ENCODE peak calls at places on chromosomes 11 and 22, in eight cellular contexts. H is heart right ventricle; D is RWPE2; J is left cardiac atrium; Q is central memory CD8-positive, alpha-beta T cell; C is aorta; E is upper lobe of left lung; G is naive thymus-derived CD8-positive, alpha-beta T cell. Z is an unnamed sample.

GRCh38 chr22:21634081-21634480 is 1.5 kb downstream of the CCDC116 start:
- ATAC-seq in C (no peak), D (no peak), H (no peak), G (no peak), E (no peak), J (no peak), Q (no peak), Z (no peak)

GRCh38 chr11:42066113-42066512 is 606.7 kb upstream of the LRRC4C start:
- ATAC-seq in C (peak), G (no peak), D (no peak), J (peak), E (no peak), Q (no peak), H (no peak), Z (no peak)

GRCh38 chr11:11389238-11389637 is 36.2 kb upstream of the CSNK2A3 start:
- ATAC-seq in C (no peak), H (peak), Q (no peak), E (no peak), D (peak), J (no peak), G (no peak), Z (peak)

GRCh38 chr22:28187612-28188011 is 268.6 kb upstream of the PITPNB start:
- ATAC-seq in C (no peak), E (no peak), H (no peak), Q (no peak), J (no peak), G (no peak), D (no peak), Z (no peak)

GRCh38 chr11:99066609-99067008 is 45.9 kb downstream of the CNTN5 start:
- ATAC-seq in H (no peak), E (no peak), G (no peak), D (no peak), Q (no peak), J (no peak), C (no peak), Z (no peak)

GRCh38 chr22:36212896-36213295 is 11.3 kb upstream of the APOL4 start:
- ATAC-seq in Q (no peak), H (no peak), C (no peak), G (no peak), E (peak), D (no peak), J (peak), Z (peak)

GRCh38 chr11:71977743-71978418 is 20.8 kb upstream of the IL18BP start:
- ATAC-seq in G (peak), Q (peak), H (peak), D (peak), E (peak), C (peak), J (peak), Z (peak)

GRCh38 chr11:76863196-76863777 is 2.6 kb downstream of the ACER3 start:
- ATAC-seq in G (no peak), Q (no peak), H (no peak), D (no peak), J (no peak), E (peak), C (no peak), Z (no peak)

GRCh38 chr11:117045956-117046355 is 52.3 kb downstream of the SIK3 start:
- ATAC-seq in G (no peak), Q (no peak), J (peak), D (peak), E (peak), H (no peak), C (peak), Z (peak)

GRCh38 chr11:102874842-102875241 is at the start of gene MMP12:
- ATAC-seq in H (no peak), D (no peak), J (no peak), E (no peak), Q (no peak), G (no peak), C (no peak), Z (no peak)

GRCh38 chr11:117703209-117703608 is 93.8 kb downstream of the DSCAML1 start:
- ATAC-seq in J (no peak), D (no peak), Q (no peak), G (no peak), H (no peak), E (no peak), C (no peak), Z (no peak)

GRCh38 chr11:28963189-28963588 is 855.0 kb downstream of the METTL15 start:
- ATAC-seq in G (no peak), D (peak), C (no peak), H (no peak), Q (no peak), E (no peak), J (no peak), Z (no peak)

GRCh38 chr22:44737414-44738346 is 14.7 kb upstream of the ARHGAP8 start:
- ATAC-seq in G (no peak), D (no peak), E (no peak), Q (no peak), H (no peak), J (no peak), C (no peak), Z (peak)